ENCODE peak calls at places on chromosomes 7 and 10, in five cellular contexts. Z is adipocyte, G is foreskin fibroblast, C is caudate nucleus, S is stromal cell of bone marrow. Y is an unnamed sample.

GRCh38 chr10:50385610-50386009 is 134.3 kb upstream of the ASAH2 start:
- DNase-seq in S (no peak), Z (peak), G (peak), C (no peak), Y (no peak)

GRCh38 chr7:147492621-147493020 is 1097.9 kb upstream of the C7orf33 start:
- DNase-seq in Z (peak), C (no peak), S (peak), G (peak), Y (no peak)

GRCh38 chr7:23617482-23617881 is 20.3 kb downstream of the CCDC126 start:
- DNase-seq in C (no peak), G (no peak), Z (no peak), S (no peak), Y (no peak)

GRCh38 chr7:134618756-134619530 is 27.7 kb upstream of the BPGM start:
- DNase-seq in Z (peak), C (no peak), G (peak), S (peak), Y (no peak)

GRCh38 chr7:100957832-100958421 is 8.6 kb downstream of the MUC3A start:
- DNase-seq in G (no peak), C (no peak), S (no peak), Z (no peak), Y (no peak)

GRCh38 chr10:43172645-43173044 is 34.4 kb downstream of the CSGALNACT2 start:
- DNase-seq in S (no peak), Z (no peak), C (no peak), G (no peak), Y (no peak)

GRCh38 chr7:106840342-106840741 is 24.7 kb upstream of the PIK3CG start:
- DNase-seq in C (no peak), S (peak), G (peak), Z (peak), Y (peak)

GRCh38 chr7:150722403-150723065 is 6.1 kb downstream of the GIMAP1 start:
- DNase-seq in C (no peak), S (no peak), G (no peak), Z (no peak), Y (no peak)

GRCh38 chr10:30581779-30582380 is 47.7 kb downstream of the LYZL2 start:
- DNase-seq in G (peak), S (no peak), Z (peak), C (no peak), Y (peak)

GRCh38 chr7:50497968-50498367 is 47.8 kb upstream of the FIGNL1 start:
- DNase-seq in C (no peak), Z (peak), G (peak), S (no peak), Y (no peak)

GRCh38 chr7:69609901-69610674 is 11.8 kb downstream of the AUTS2 start:
- DNase-seq in S (no peak), Z (no peak), G (no peak), C (no peak), Y (no peak)

GRCh38 chr7:129210256-129210988 is 14.4 kb upstream of the AHCYL2 start:
- DNase-seq in Z (peak), C (peak), G (peak), S (peak), Y (no peak)

GRCh38 chr10:43225787-43226153 is 41.1 kb downstream of the RASGEF1A start:
- DNase-seq in C (no peak), G (no peak), S (no peak), Z (no peak), Y (no peak)

GRCh38 chr10:43970747-43971146 is 322.1 kb upstream of the ZNF32 start:
- DNase-seq in C (no peak), S (no peak), Z (no peak), G (no peak), Y (no peak)

GRCh38 chr7:155928583-155929145 is 116.4 kb upstream of the SHH start:
- DNase-seq in Z (no peak), G (no peak), C (no peak), S (no peak), Y (no peak)

GRCh38 chr10:3676564-3676963 is 108.4 kb downstream of the KLF6 start:
- DNase-seq in C (no peak), Z (no peak), G (no peak), S (no peak), Y (no peak)

GRCh38 chr10:101403161-101403560 is 49.2 kb downstream of the BTRC start:
- DNase-seq in S (no peak), Z (no peak), C (no peak), G (no peak), Y (no peak)

GRCh38 chr10:12499066-12499465 is 149.7 kb downstream of the CAMK1D start:
- DNase-seq in S (no peak), C (no peak), Z (no peak), G (no peak), Y (peak)

GRCh38 chr10:68106656-68107055 is 2.6 kb upstream of the MYPN start:
- DNase-seq in C (no peak), S (peak), Z (peak), G (peak), Y (peak)

GRCh38 chr7:24637021-24637420 is 63.8 kb downstream of the PALS2 start:
- DNase-seq in G (no peak), S (no peak), Z (no peak), C (no peak), Y (no peak)

GRCh38 chr10:1289591-1289990 is 233.4 kb downstream of the WDR37 start:
- DNase-seq in G (no peak), Z (peak), S (no peak), C (no peak), Y (no peak)

Y was measured in astrocyte of the cerebellum.